ENCODE peak calls at places on chromosomes 4 and X, in five cellular contexts. F is K562, D is HCT116, C is SK-N-SH, G is GM12878. M is an unnamed sample.

GRCh38 chrX:68648960-68649359 is 1.5 kb downstream of the STARD8 start:
- DNase-seq in F (no peak), D (no peak), C (no peak), G (no peak), M (no peak)

GRCh38 chr4:150385606-150386005 is 196.3 kb upstream of the MAB21L2 start:
- DNase-seq in F (no peak), D (no peak), C (no peak), G (no peak), M (no peak)

GRCh38 chr4:142909908-142910307 is 63.8 kb upstream of the INPP4B start:
- DNase-seq in F (no peak), D (no peak), C (no peak), G (no peak), M (no peak)

GRCh38 chr4:147837435-147837834 is 105.5 kb downstream of the ARHGAP10 start:
- DNase-seq in F (no peak), D (no peak), C (no peak), G (no peak), M (peak)

GRCh38 chrX:108001218-108001814 is 19.1 kb upstream of the TEX13B start:
- DNase-seq in F (no peak), D (peak), C (peak), G (no peak), M (peak)

GRCh38 chrX:155889328-155889727 is 8.2 kb downstream of the VAMP7 start:
- DNase-seq in F (no peak), D (no peak), C (no peak), G (no peak), M (no peak)

GRCh38 chr4:20253799-20254409 is 2.2 kb downstream of the SLIT2 start:
- DNase-seq in F (no peak), D (no peak), C (peak), G (no peak), M (no peak)

GRCh38 chrX:97215166-97215565 is 331.5 kb downstream of the RPA4 start:
- DNase-seq in F (no peak), D (no peak), C (no peak), G (no peak), M (no peak)

GRCh38 chrX:129529685-129530281 is 6.5 kb upstream of the SMARCA1 start:
- DNase-seq in F (no peak), D (no peak), C (peak), G (no peak), M (no peak)

GRCh38 chrX:42783456-42783855 is 5.5 kb upstream of the PPP1R2C start:
- DNase-seq in F (no peak), D (no peak), C (no peak), G (no peak), M (no peak)

GRCh38 chr4:69038582-69038981 is 57.7 kb upstream of the UGT2B7 start:
- DNase-seq in F (no peak), D (peak), C (no peak), G (no peak), M (no peak)

GRCh38 chrX:12978205-12979010 is 3.5 kb downstream of the TMSB4X start:
- DNase-seq in F (no peak), D (no peak), C (no peak), G (no peak), M (no peak)

GRCh38 chr4:145583656-145584055 is 35.5 kb upstream of the MMAA start:
- DNase-seq in F (no peak), D (no peak), C (no peak), G (no peak), M (no peak)

GRCh38 chr4:30543057-30543456 is 177.1 kb upstream of the PCDH7 start:
- DNase-seq in F (no peak), D (no peak), C (no peak), G (no peak), M (no peak)

GRCh38 chr4:169859366-169860216 is 101.8 kb upstream of the HPF1 start:
- DNase-seq in F (no peak), D (no peak), C (no peak), G (no peak), M (no peak)

GRCh38 chrX:111129949-111130348 is 34.0 kb downstream of the PAK3 start:
- DNase-seq in F (no peak), D (no peak), C (no peak), G (no peak), M (no peak)

DNA sequence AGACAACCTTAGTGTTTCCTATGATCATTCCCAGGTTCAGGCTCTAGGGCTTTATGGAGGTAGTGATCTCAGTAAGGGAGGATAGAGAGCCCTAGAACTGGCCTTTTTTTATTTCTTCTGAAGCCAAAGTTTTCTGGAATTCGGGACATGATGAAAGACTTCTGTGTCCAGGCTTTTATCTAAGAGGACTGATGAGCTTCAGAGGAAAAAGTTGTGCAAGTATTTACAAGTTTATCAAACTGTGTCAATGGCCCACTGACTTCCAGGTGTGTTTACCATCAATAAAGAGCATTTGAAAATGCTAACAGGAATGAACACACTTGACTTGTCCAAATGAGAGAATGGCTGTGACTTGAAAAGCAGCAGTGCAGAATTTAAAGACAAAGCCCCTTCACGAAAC is 254.6 kb downstream of the DCTD start:
- DNase-seq in F (no peak), D (no peak), C (no peak), G (no peak), M (no peak)
- TF ChIP-seq ZBTB33 in F (no peak), D (no peak), C (no peak), G (no peak), M (no peak)

GRCh38 chr4:8270418-8270771 is 841 bp downstream of the HTRA3 start:
- DNase-seq in F (no peak), D (no peak), C (no peak), G (no peak), M (no peak)

GRCh38 chr4:8268901-8269534 is 536 bp upstream of the HTRA3 start:
- DNase-seq in F (no peak), D (no peak), C (no peak), G (no peak), M (no peak)

GRCh38 chr4:8268211-8268610 is 1.3 kb upstream of the HTRA3 start:
- DNase-seq in F (no peak), D (no peak), C (no peak), G (no peak), M (no peak)

GRCh38 chr4:8270912-8271815 is 1.6 kb downstream of the HTRA3 start:
- DNase-seq in F (no peak), D (no peak), C (no peak), G (no peak), M (no peak)

GRCh38 chr4:8269535-8270417 is at the start of gene HTRA3:
- DNase-seq in F (no peak), D (no peak), C (no peak), G (no peak), M (no peak)
- TF ChIP-seq ZBTB33 in F (peak), D (no peak), C (no peak), G (no peak), M (no peak)

GRCh38 chrX:30875957-30876356 is 13.1 kb downstream of the TAB3 start:
- DNase-seq in F (no peak), D (no peak), C (no peak), G (no peak), M (peak)
- TF ChIP-seq ZBTB33 in F (no peak), D (no peak), C (no peak), G (no peak), M (no peak)

GRCh38 chr4:121485190-121485804 is 104.5 kb upstream of the QRFPR start:
- DNase-seq in F (no peak), D (no peak), C (no peak), G (no peak), M (no peak)

GRCh38 chr4:121479801-121480200 is 99.0 kb upstream of the QRFPR start:
- DNase-seq in F (no peak), D (peak), C (no peak), G (no peak), M (no peak)

DNA sequence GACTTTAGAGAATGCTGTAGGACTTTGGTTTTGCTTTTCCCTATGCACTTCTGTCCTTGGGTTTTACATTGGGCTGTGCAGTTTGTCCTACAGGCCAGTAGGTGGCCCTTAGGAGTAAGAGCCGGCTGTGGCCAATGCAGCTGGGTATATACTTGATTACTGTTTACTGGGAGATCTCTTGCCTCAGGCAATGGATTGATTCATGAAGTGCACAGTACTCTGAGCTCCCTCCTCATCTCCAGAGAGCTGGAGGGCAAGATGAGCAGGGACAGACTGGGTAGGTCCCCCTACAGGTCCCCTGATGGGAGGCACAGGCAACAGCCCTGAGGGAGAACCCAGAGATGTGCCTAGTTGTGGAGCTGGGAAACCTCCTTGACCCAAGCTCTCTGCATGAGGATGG is 103.8 kb upstream of the QRFPR start:
- DNase-seq in F (peak), D (peak), C (peak), G (no peak), M (peak)
- TF ChIP-seq ZBTB33 in F (no peak), D (no peak), C (no peak), G (no peak), M (no peak)

DNA sequence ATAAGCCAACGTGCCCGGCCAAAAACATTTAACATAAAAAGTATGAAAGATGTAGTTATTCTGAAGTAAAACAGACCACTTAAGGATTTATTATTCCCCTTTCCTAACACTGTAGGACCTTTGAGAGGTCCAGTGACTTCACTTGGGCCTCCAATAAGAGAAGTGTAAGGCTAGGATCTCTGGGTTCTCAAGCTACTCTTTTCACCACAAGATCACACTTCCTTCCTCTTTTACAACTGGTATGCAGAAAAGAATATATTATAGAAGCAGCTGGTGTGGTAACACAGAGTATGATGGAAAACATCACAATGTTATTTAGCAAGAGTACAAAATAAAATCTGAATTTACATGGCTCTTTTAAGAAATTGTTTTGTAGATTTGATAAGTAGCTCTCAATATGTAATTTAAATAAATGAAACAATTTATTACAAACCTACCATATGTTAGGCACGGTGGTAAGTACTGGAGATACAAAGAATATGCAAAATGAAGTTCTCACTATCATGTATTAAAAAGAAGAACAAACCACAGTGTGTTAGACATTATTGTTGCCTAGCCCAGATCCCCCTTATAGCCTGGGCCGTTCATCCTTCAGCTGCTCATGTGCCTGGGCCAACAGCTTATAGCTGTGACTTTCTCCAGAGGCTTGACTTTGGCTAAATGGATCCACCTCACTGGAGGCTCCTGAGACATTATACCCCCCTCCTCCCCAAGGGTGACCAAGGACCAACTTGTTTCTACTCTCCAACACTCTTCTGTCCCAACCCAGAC is 30.0 kb upstream of the CCNG2 start:
- DNase-seq in F (no peak), D (no peak), C (no peak), G (no peak), M (no peak)
- TF ChIP-seq ZBTB33 in F (no peak), D (no peak), C (no peak), G (no peak), M (no peak)